ENCODE peak calls at places on chromosomes 4 and X, in nine cellular contexts. L is kidney; W is DMS 273 treated with DMSO at 0.1 percent for 48 hours; E is Right ventricle myocardium superior; T is activated T-helper 1 cell treated with Interleukin-2 at 50 U/mL for 16 hours; D is stimulated activated CD4-positive, alpha-beta T cell treated with anti-CD3 and anti-CD28 coated beads, Interleukin-1b, Interleukin-23, amount 100 ng/mL, for 1 hour; Y is NCI-H1092 treated with DMSO at 0.1 percent for 48 hours; P is right atrium auricular region; Q is HFFc6. A is an unnamed sample.

GRCh38 chr4:77308843-77309242 is 151.8 kb downstream of the CCNG2 start:
- DNase-seq in L (no peak), W (no peak), E (no peak), T (no peak), D (no peak), Y (peak; percentile 13), P (no peak), Q (peak; percentile 33), A (no peak)

GRCh38 chr4:65592089-65592488 is 78.2 kb downstream of the EPHA5 start:
- DNase-seq in L (no peak), W (no peak), E (no peak), T (no peak), D (no peak), Y (no peak), P (no peak), Q (no peak), A (no peak)

GRCh38 chrX:132452911-132453550 is 35.8 kb downstream of the MBNL3 start:
- DNase-seq in L (no peak), W (no peak), E (no peak), T (no peak), D (no peak), Y (no peak), P (no peak), Q (no peak), A (no peak)

GRCh38 chr4:128574706-128575105 is 234.8 kb upstream of the JADE1 start:
- DNase-seq in L (peak; percentile 81), W (no peak), E (peak; percentile 55), T (peak; percentile 22), D (peak; percentile 33), Y (peak; percentile 72), P (peak; percentile 79), Q (peak; percentile 44), A (no peak)

GRCh38 chr4:38774181-38774580 is 8.6 kb downstream of the TLR10 start:
- DNase-seq in L (no peak), W (no peak), E (no peak), T (no peak), D (no peak), Y (no peak), P (no peak), Q (no peak), A (no peak)

GRCh38 chrX:11151799-11152591 is 40.9 kb downstream of the HCCS start:
- DNase-seq in L (no peak), W (peak; percentile 38), E (no peak), T (no peak), D (no peak), Y (peak; percentile 6), P (no peak), Q (no peak), A (no peak)

GRCh38 chrX:136577562-136577961 is 45.5 kb downstream of the VGLL1 start:
- DNase-seq in L (no peak), W (peak; percentile 30), E (peak; percentile 53), T (peak; percentile 48), D (peak; percentile 14), Y (peak; percentile 69), P (peak; percentile 61), Q (peak; percentile 46), A (no peak)

GRCh38 chr4:36394352-36394903 is 113.0 kb downstream of the DTHD1 start:
- DNase-seq in L (no peak), W (no peak), E (no peak), T (peak; percentile 10), D (no peak), Y (no peak), P (no peak), Q (no peak), A (no peak)

GRCh38 chr4:125315571-125316390 is 1.0 kb downstream of the FAT4 start:
- DNase-seq in L (peak; percentile 86), W (peak; percentile 24), E (peak; percentile 58), T (no peak), D (no peak), Y (peak; percentile 34), P (no peak), Q (peak; percentile 23), A (peak; percentile 70)